ENCODE peak calls at places on chromosomes 3 and 15, in five cellular contexts. One of them, this sample, is unnamed.

GRCh38 chr15:90402230-90402629 is 14.2 kb downstream of the IQGAP1 start:
- DNase-seq in upper lobe of right lung: no peak
- DNase-seq in heart left ventricle: peak; percentile 19
- DNase-seq in endothelial cell: no peak
- DNase-seq in neural progenitor cell: no peak
- DNase-seq in this sample: peak; percentile 65

GRCh38 chr15:64024172-64025050 is 21.9 kb downstream of the DAPK2 start:
- DNase-seq in upper lobe of right lung: no peak
- DNase-seq in heart left ventricle: no peak
- DNase-seq in endothelial cell: no peak
- DNase-seq in neural progenitor cell: no peak
- DNase-seq in this sample: no peak

GRCh38 chr15:88177451-88177850 is 79.1 kb downstream of the NTRK3 start:
- DNase-seq in upper lobe of right lung: no peak
- DNase-seq in heart left ventricle: no peak
- DNase-seq in endothelial cell: no peak
- DNase-seq in neural progenitor cell: no peak
- DNase-seq in this sample: no peak

GRCh38 chr3:96970211-96970610 is 155.8 kb downstream of the EPHA6 start:
- DNase-seq in upper lobe of right lung: no peak
- DNase-seq in heart left ventricle: no peak
- DNase-seq in endothelial cell: no peak
- DNase-seq in neural progenitor cell: no peak
- DNase-seq in this sample: no peak

GRCh38 chr3:128698211-128699011 is 27.6 kb upstream of the RAB7A start:
- DNase-seq in upper lobe of right lung: peak; percentile 78
- DNase-seq in heart left ventricle: peak; percentile 37
- DNase-seq in endothelial cell: peak; percentile 42
- DNase-seq in neural progenitor cell: peak; percentile 56
- DNase-seq in this sample: peak; percentile 50

GRCh38 chr3:113354307-113354706 is 87.0 kb downstream of the CFAP44 start:
- DNase-seq in upper lobe of right lung: no peak
- DNase-seq in heart left ventricle: no peak
- DNase-seq in endothelial cell: no peak
- DNase-seq in neural progenitor cell: no peak
- DNase-seq in this sample: peak; percentile 5

GRCh38 chr3:129657261-129658046 is 51.0 kb upstream of the PLXND1 start:
- DNase-seq in upper lobe of right lung: no peak
- DNase-seq in heart left ventricle: no peak
- DNase-seq in endothelial cell: no peak
- DNase-seq in neural progenitor cell: no peak
- DNase-seq in this sample: no peak

GRCh38 chr3:134078169-134078821 is 48.6 kb upstream of the SLCO2A1 start:
- DNase-seq in upper lobe of right lung: no peak
- DNase-seq in heart left ventricle: no peak
- DNase-seq in endothelial cell: no peak
- DNase-seq in neural progenitor cell: no peak
- DNase-seq in this sample: no peak

GRCh38 chr15:92839696-92840095 is 60.4 kb upstream of the CHD2 start:
- DNase-seq in upper lobe of right lung: no peak
- DNase-seq in heart left ventricle: no peak
- DNase-seq in endothelial cell: no peak
- DNase-seq in neural progenitor cell: no peak
- DNase-seq in this sample: no peak

GRCh38 chr3:100103558-100104441 is 10.5 kb downstream of the FILIP1L start:
- DNase-seq in upper lobe of right lung: no peak
- DNase-seq in heart left ventricle: no peak
- DNase-seq in endothelial cell: no peak
- DNase-seq in neural progenitor cell: no peak
- DNase-seq in this sample: no peak

GRCh38 chr3:28923994-28924393 is 356.9 kb upstream of the RBMS3 start:
- DNase-seq in upper lobe of right lung: no peak
- DNase-seq in heart left ventricle: no peak
- DNase-seq in endothelial cell: no peak
- DNase-seq in neural progenitor cell: no peak
- DNase-seq in this sample: no peak

GRCh38 chr15:83282859-83283812 is 1.3 kb downstream of the BNC1 start:
- DNase-seq in upper lobe of right lung: no peak
- DNase-seq in heart left ventricle: peak; percentile 19
- DNase-seq in endothelial cell: peak; percentile 69
- DNase-seq in neural progenitor cell: peak; percentile 76
- DNase-seq in this sample: peak; percentile 21

GRCh38 chr3:111151438-111151837 is 79.8 kb downstream of the NECTIN3 start:
- DNase-seq in upper lobe of right lung: no peak
- DNase-seq in heart left ventricle: no peak
- DNase-seq in endothelial cell: no peak
- DNase-seq in neural progenitor cell: no peak
- DNase-seq in this sample: no peak

GRCh38 chr15:39596358-39597051 is 15.6 kb downstream of the THBS1 start:
- DNase-seq in upper lobe of right lung: no peak
- DNase-seq in heart left ventricle: no peak
- DNase-seq in endothelial cell: no peak
- DNase-seq in neural progenitor cell: no peak
- DNase-seq in this sample: no peak

GRCh38 chr3:195556390-195556789 is 13.3 kb upstream of the PPP1R2 start:
- DNase-seq in upper lobe of right lung: no peak
- DNase-seq in heart left ventricle: no peak
- DNase-seq in endothelial cell: peak; percentile 32
- DNase-seq in neural progenitor cell: peak; percentile 44
- DNase-seq in this sample: peak; percentile 53

GRCh38 chr3:175215833-175216232 is 356.7 kb downstream of the NAALADL2 start:
- DNase-seq in upper lobe of right lung: no peak
- DNase-seq in heart left ventricle: no peak
- DNase-seq in endothelial cell: no peak
- DNase-seq in neural progenitor cell: no peak
- DNase-seq in this sample: no peak

GRCh38 chr15:57334257-57334656 is 42.0 kb upstream of the CGNL1 start:
- DNase-seq in upper lobe of right lung: no peak
- DNase-seq in heart left ventricle: no peak
- DNase-seq in endothelial cell: no peak
- DNase-seq in neural progenitor cell: no peak
- DNase-seq in this sample: peak; percentile 43

GRCh38 chr15:60751985-60752952 is 273.3 kb upstream of the ICE2 start:
- DNase-seq in upper lobe of right lung: no peak
- DNase-seq in heart left ventricle: peak; percentile 56
- DNase-seq in endothelial cell: peak; percentile 5
- DNase-seq in neural progenitor cell: no peak
- DNase-seq in this sample: no peak

GRCh38 chr15:59443341-59444081 is 5.5 kb downstream of the FAM81A start:
- DNase-seq in upper lobe of right lung: no peak
- DNase-seq in heart left ventricle: no peak
- DNase-seq in endothelial cell: no peak
- DNase-seq in neural progenitor cell: peak; percentile 22
- DNase-seq in this sample: no peak

GRCh38 chr3:63343674-63344073 is 65.6 kb downstream of the SYNPR start:
- DNase-seq in upper lobe of right lung: no peak
- DNase-seq in heart left ventricle: peak; percentile 69
- DNase-seq in endothelial cell: peak; percentile 25
- DNase-seq in neural progenitor cell: peak; percentile 54
- DNase-seq in this sample: peak; percentile 96

GRCh38 chr15:57655087-57655486 is 51.4 kb upstream of the POLR2M start:
- DNase-seq in upper lobe of right lung: no peak
- DNase-seq in heart left ventricle: no peak
- DNase-seq in endothelial cell: no peak
- DNase-seq in neural progenitor cell: no peak
- DNase-seq in this sample: no peak

GRCh38 chr3:177832862-177833261 is 635.6 kb upstream of the TBL1XR1 start:
- DNase-seq in upper lobe of right lung: no peak
- DNase-seq in heart left ventricle: no peak
- DNase-seq in endothelial cell: no peak
- DNase-seq in neural progenitor cell: no peak
- DNase-seq in this sample: peak; percentile 51

GRCh38 chr15:37061996-37062395 is 38.4 kb downstream of the MEIS2 start:
- DNase-seq in upper lobe of right lung: no peak
- DNase-seq in heart left ventricle: no peak
- DNase-seq in endothelial cell: no peak
- DNase-seq in neural progenitor cell: no peak
- DNase-seq in this sample: no peak

GRCh38 chr15:58870451-58870850 is 63.0 kb downstream of the SLTM start:
- DNase-seq in upper lobe of right lung: no peak
- DNase-seq in heart left ventricle: no peak
- DNase-seq in endothelial cell: no peak
- DNase-seq in neural progenitor cell: no peak
- DNase-seq in this sample: no peak

GRCh38 chr3:53230789-53231188 is 25.0 kb downstream of the TKT start:
- DNase-seq in upper lobe of right lung: peak; percentile 23
- DNase-seq in heart left ventricle: no peak
- DNase-seq in endothelial cell: no peak
- DNase-seq in neural progenitor cell: no peak
- DNase-seq in this sample: no peak

GRCh38 chr3:157418104-157418503 is 18.5 kb upstream of the PTX3 start:
- DNase-seq in upper lobe of right lung: no peak
- DNase-seq in heart left ventricle: no peak
- DNase-seq in endothelial cell: no peak
- DNase-seq in neural progenitor cell: no peak
- DNase-seq in this sample: no peak

GRCh38 chr3:14725015-14725431 is 50.1 kb downstream of the C3orf20 start:
- DNase-seq in upper lobe of right lung: no peak
- DNase-seq in heart left ventricle: no peak
- DNase-seq in endothelial cell: no peak
- DNase-seq in neural progenitor cell: no peak
- DNase-seq in this sample: no peak

GRCh38 chr3:149648525-149648924 is 9.3 kb downstream of the WWTR1 start:
- DNase-seq in upper lobe of right lung: no peak
- DNase-seq in heart left ventricle: no peak
- DNase-seq in endothelial cell: no peak
- DNase-seq in neural progenitor cell: no peak
- DNase-seq in this sample: no peak

GRCh38 chr3:120488296-120488695 is 37.5 kb upstream of the FSTL1 start:
- DNase-seq in upper lobe of right lung: no peak
- DNase-seq in heart left ventricle: no peak
- DNase-seq in endothelial cell: no peak
- DNase-seq in neural progenitor cell: peak; percentile 21
- DNase-seq in this sample: no peak

GRCh38 chr3:160196511-160197104 is 28.6 kb upstream of the C3orf80 start:
- DNase-seq in upper lobe of right lung: no peak
- DNase-seq in heart left ventricle: peak; percentile 41
- DNase-seq in endothelial cell: no peak
- DNase-seq in neural progenitor cell: peak; percentile 6
- DNase-seq in this sample: no peak

DNA sequence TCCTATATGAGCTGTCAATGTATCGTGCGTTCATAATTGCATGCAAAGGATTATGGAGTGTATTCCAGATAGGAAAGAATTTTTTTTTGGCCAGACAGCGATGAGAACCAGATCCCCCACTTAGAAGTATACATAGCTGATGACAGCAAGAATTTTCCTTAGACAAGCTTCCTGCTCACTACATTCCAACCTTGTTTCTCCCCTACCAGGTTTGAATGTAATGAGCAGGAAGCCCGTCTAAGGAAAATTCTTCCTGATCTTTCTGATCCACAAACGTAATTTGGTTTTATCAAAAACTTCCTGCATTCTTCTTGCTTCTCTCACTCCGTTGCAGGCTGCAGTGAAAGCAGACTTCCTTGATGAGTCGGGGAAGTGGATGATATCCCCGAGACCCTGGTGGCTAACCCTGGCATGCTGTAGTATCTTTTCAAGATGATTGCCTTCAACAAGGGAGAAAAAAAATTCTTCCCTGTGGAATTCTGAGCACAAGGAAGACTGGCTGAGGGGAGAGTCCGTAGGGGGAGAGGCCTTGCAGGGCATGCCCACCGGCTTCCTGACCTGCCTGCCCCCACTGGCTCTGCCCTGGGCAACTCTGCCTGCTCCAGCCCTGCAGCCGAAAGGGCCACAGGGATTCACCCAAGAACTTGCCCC is 243.1 kb downstream of the TLE3 start:
- DNase-seq in upper lobe of right lung: no peak
- DNase-seq in heart left ventricle: no peak
- DNase-seq in endothelial cell: no peak
- DNase-seq in neural progenitor cell: no peak
- DNase-seq in this sample: peak; percentile 28
- TF ChIP-seq CTCF in upper lobe of right lung: no peak
- TF ChIP-seq CTCF in heart left ventricle: no peak
- TF ChIP-seq CTCF in endothelial cell: no peak
- TF ChIP-seq CTCF in neural progenitor cell: no peak
- TF ChIP-seq CTCF in this sample: no peak

GRCh38 chr3:15977089-15977488 is 179.3 kb upstream of the ANKRD28 start:
- DNase-seq in upper lobe of right lung: no peak
- DNase-seq in heart left ventricle: no peak
- DNase-seq in endothelial cell: no peak
- DNase-seq in neural progenitor cell: no peak
- DNase-seq in this sample: no peak
- TF ChIP-seq CTCF in upper lobe of right lung: no peak
- TF ChIP-seq CTCF in heart left ventricle: no peak
- TF ChIP-seq CTCF in endothelial cell: no peak
- TF ChIP-seq CTCF in neural progenitor cell: no peak
- TF ChIP-seq CTCF in this sample: no peak

DNA sequence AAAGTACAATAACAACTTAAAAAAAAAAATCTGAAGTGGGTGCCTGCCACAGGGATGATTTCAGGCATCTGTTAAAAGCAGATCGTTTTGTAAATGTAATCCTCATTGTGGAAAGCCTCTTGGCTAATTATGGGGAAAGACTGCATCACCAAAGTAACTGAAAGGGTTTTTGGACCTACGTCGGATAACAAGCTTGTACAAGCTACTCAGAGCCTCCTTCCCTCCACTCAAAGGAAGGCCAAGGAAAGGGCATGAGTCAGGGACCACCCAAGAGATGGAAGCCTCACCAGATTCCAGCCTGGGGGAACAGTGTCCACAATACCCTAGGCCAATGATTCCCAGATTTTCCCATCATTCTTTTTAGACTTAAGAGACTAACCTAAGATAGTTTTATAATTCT is 84.3 kb downstream of the ATP1B3 start:
- DNase-seq in upper lobe of right lung: no peak
- DNase-seq in heart left ventricle: no peak
- DNase-seq in endothelial cell: no peak
- DNase-seq in neural progenitor cell: peak; percentile 31
- DNase-seq in this sample: no peak
- TF ChIP-seq CTCF in upper lobe of right lung: no peak
- TF ChIP-seq CTCF in heart left ventricle: no peak
- TF ChIP-seq CTCF in endothelial cell: no peak
- TF ChIP-seq CTCF in neural progenitor cell: no peak
- TF ChIP-seq CTCF in this sample: no peak

DNA sequence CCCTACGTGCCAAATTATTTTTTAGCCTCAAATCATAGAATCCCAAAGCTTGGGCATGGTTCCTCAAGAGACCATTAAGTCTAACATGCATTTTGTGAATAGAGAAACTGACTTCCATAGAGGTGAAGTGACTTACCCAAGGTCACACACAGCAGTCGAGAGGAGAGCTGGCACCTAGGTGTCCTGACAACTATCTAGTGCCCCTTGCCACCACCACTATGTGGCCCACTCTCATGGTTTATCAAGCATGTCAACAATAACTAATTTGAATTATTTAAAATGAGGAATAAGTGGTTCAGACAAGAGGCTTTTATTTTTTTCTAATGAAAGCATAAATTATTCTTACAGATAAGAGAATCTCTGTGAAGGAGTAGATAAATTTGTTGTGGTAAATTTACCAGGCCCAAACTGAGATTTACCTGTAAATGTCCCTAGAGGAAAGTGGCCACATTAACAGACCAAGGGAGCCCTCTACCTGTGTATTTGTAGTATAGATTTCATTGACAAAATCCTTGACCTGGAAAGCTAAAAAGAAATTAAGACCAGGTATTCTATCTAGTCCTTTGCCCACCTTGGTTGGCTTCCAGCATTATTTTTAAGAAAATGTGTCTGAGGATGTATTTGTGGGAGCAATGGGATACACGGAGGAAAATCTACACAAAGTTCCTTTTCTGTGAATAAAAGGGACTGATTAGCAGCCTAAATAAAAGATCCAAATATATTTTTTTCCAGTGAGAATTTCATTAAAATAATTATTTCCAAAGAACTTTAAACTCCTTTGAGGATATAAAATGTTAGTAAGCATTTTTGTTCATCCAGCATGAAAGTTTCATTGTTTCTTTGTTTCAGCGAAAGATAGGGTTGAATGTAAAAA is 49.1 kb downstream of the IQCH start:
- DNase-seq in upper lobe of right lung: no peak
- DNase-seq in heart left ventricle: no peak
- DNase-seq in endothelial cell: no peak
- DNase-seq in neural progenitor cell: peak; percentile 57
- DNase-seq in this sample: peak; percentile 17
- TF ChIP-seq CTCF in upper lobe of right lung: peak; percentile 57
- TF ChIP-seq CTCF in heart left ventricle: peak; percentile 37
- TF ChIP-seq CTCF in endothelial cell: no peak
- TF ChIP-seq CTCF in neural progenitor cell: peak; percentile 64
- TF ChIP-seq CTCF in this sample: peak; percentile 54